ENCODE peak calls at places on chromosome 14, in six cellular contexts. F is IMR-90, T is ovary, S is keratinocyte, M is HL-60, R is esophagus squamous epithelium. Z is an unnamed sample.

GRCh38 chr14:92787554-92787953 is 6.6 kb upstream of the GOLGA5 start:
- DNase-seq in F (no peak), T (no peak), S (no peak), M (no peak), R (no peak), Z (no peak)

GRCh38 chr14:74610866-74611671 is 968 bp downstream of the LTBP2 start:
- DNase-seq in F (peak), T (no peak), S (no peak), M (no peak), R (no peak), Z (peak)

GRCh38 chr14:20812576-20812975 is 9.9 kb upstream of the RNASE1 start:
- DNase-seq in F (no peak), T (no peak), S (no peak), M (no peak), R (no peak), Z (no peak)

GRCh38 chr14:41875113-41875512 is 268.4 kb downstream of the LRFN5 start:
- DNase-seq in F (no peak), T (no peak), S (no peak), M (no peak), R (no peak), Z (no peak)

GRCh38 chr14:73761621-73762355 is 47.6 kb upstream of the PNMA1 start:
- DNase-seq in F (no peak), T (no peak), S (no peak), M (no peak), R (no peak), Z (no peak)

GRCh38 chr14:71187633-71188356 is 280.5 kb downstream of the PCNX1 start:
- DNase-seq in F (no peak), T (no peak), S (no peak), M (no peak), R (no peak), Z (no peak)

GRCh38 chr14:39488600-39488999 is 56.4 kb upstream of the FBXO33 start:
- DNase-seq in F (peak), T (no peak), S (no peak), M (no peak), R (no peak), Z (no peak)

GRCh38 chr14:52072266-52072780 is 3.5 kb upstream of the NID2 start:
- DNase-seq in F (no peak), T (no peak), S (no peak), M (no peak), R (no peak), Z (peak)

GRCh38 chr14:105199093-105199492 is 18.0 kb upstream of the NUDT14 start:
- DNase-seq in F (peak), T (no peak), S (no peak), M (no peak), R (no peak), Z (peak)

GRCh38 chr14:55805250-55805649 is 225.2 kb downstream of the KTN1 start:
- DNase-seq in F (no peak), T (no peak), S (no peak), M (no peak), R (no peak), Z (no peak)

GRCh38 chr14:102071283-102071998 is 15.4 kb downstream of the HSP90AA1 start:
- DNase-seq in F (peak), T (no peak), S (no peak), M (no peak), R (no peak), Z (peak)

GRCh38 chr14:36820111-36820709 is 158.6 kb downstream of the PAX9 start:
- DNase-seq in F (no peak), T (no peak), S (no peak), M (no peak), R (no peak), Z (no peak)

GRCh38 chr14:45531022-45531421 is 278.0 kb upstream of the MIS18BP1 start:
- DNase-seq in F (no peak), T (no peak), S (no peak), M (no peak), R (no peak), Z (no peak)

GRCh38 chr14:81402123-81402495 is 2.0 kb upstream of the STON2 start:
- DNase-seq in F (no peak), T (no peak), S (no peak), M (no peak), R (no peak), Z (peak)

GRCh38 chr14:73753887-73754880 is 40.0 kb upstream of the PNMA1 start:
- DNase-seq in F (no peak), T (no peak), S (no peak), M (peak), R (no peak), Z (no peak)

GRCh38 chr14:90061849-90062794 is at the start of gene KCNK13:
- DNase-seq in F (no peak), T (no peak), S (no peak), M (no peak), R (no peak), Z (no peak)

GRCh38 chr14:63204407-63205280 is at the start of gene RHOJ:
- DNase-seq in F (peak), T (peak), S (no peak), M (no peak), R (no peak), Z (peak)

GRCh38 chr14:75323571-75323970 is 44.9 kb downstream of the FOS start:
- DNase-seq in F (peak), T (no peak), S (no peak), M (no peak), R (no peak), Z (no peak)

GRCh38 chr14:85471744-85472143 is 58.2 kb upstream of the FLRT2 start:
- DNase-seq in F (peak), T (peak), S (peak), M (no peak), R (no peak), Z (peak)

GRCh38 chr14:96039633-96040311 is 610 bp downstream of the C14orf132 start:
- DNase-seq in F (peak), T (peak), S (no peak), M (no peak), R (no peak), Z (peak)
- TF ChIP-seq CTCF in F (peak), T (no peak), S (peak), M (no peak), R (no peak), Z (peak)

GRCh38 chr14:49598182-49598478 is 610 bp upstream of the LRR1 start:
- DNase-seq in F (no peak), T (no peak), S (no peak), M (no peak), R (no peak), Z (no peak)

GRCh38 chr14:49589387-49589786 is 3.2 kb upstream of the RPS29 start:
- DNase-seq in F (no peak), T (no peak), S (no peak), M (no peak), R (no peak), Z (no peak)

GRCh38 chr14:49598479-49599301 is at the start of gene LRR1:
- DNase-seq in F (peak), T (peak), S (no peak), M (peak), R (peak), Z (peak)

GRCh38 chr14:49593016-49593415 is 5.7 kb upstream of the LRR1 start:
- DNase-seq in F (peak), T (no peak), S (no peak), M (no peak), R (no peak), Z (peak)

DNA sequence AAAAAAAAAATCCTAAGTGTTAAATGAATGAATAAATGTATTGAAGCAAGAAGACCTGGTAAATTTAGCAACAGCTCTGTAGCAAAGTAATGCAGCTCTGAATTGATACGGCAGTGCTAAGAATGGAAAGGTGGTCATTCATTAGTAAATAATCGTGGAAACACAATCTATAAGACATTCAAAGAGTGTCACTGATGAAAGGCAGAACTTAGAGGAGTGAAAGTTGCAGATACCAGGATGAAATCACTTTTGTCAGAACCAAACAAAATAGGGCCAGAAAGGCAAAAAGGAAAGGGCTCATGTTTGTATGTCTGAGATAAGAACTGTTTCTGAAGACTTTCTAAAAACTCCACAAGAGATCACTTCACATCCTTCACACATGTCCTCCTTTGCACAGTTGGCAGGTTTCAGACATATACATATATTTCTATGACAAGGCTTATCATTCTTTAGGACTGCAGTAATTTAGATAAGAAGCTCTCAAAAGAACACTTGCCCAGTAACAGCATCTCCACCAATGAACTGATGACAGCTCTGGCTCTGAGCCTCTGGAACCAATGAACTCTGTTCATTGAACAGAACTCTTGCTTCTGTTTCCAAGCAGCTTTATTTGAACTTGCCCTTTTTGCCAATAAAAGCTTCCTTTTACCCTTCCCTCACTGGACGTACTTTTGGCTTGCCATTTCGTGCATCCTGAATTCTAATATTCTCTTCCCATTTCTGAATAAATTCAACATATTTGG is 4.2 kb upstream of the LRR1 start:
- DNase-seq in F (peak), T (no peak), S (no peak), M (no peak), R (no peak), Z (peak)
- H3K4me3 ChIP-seq in F (no peak), T (no peak), S (no peak), M (no peak), R (no peak), Z (no peak)

GRCh38 chr14:32939254-32940065 is 781 bp downstream of the NPAS3 start:
- DNase-seq in F (peak), T (peak), S (no peak), M (no peak), R (no peak), Z (peak)
- TF ChIP-seq CTCF in F (no peak), T (no peak), S (no peak), M (no peak), R (no peak), Z (no peak)

GRCh38 chr14:100827751-100828447 is 2.0 kb downstream of the MEG3 start:
- DNase-seq in F (peak), T (peak), S (no peak), M (no peak), R (no peak), Z (peak)

GRCh38 chr14:100830681-100831080 is 4.8 kb downstream of the MEG3 start:
- DNase-seq in F (no peak), T (no peak), S (no peak), M (no peak), R (no peak), Z (no peak)

GRCh38 chr14:100826371-100827139 is 637 bp downstream of the MEG3 start:
- DNase-seq in F (no peak), T (peak), S (no peak), M (no peak), R (no peak), Z (peak)

GRCh38 chr14:100827140-100827517 is 1.2 kb downstream of the MEG3 start:
- DNase-seq in F (peak), T (peak), S (no peak), M (no peak), R (no peak), Z (peak)

GRCh38 chr14:100828448-100828834 is 2.5 kb downstream of the MEG3 start:
- DNase-seq in F (no peak), T (peak), S (no peak), M (no peak), R (no peak), Z (no peak)
- H3K4me3 ChIP-seq in F (peak), T (no peak), S (no peak), M (no peak), R (no peak), Z (peak)

DNA sequence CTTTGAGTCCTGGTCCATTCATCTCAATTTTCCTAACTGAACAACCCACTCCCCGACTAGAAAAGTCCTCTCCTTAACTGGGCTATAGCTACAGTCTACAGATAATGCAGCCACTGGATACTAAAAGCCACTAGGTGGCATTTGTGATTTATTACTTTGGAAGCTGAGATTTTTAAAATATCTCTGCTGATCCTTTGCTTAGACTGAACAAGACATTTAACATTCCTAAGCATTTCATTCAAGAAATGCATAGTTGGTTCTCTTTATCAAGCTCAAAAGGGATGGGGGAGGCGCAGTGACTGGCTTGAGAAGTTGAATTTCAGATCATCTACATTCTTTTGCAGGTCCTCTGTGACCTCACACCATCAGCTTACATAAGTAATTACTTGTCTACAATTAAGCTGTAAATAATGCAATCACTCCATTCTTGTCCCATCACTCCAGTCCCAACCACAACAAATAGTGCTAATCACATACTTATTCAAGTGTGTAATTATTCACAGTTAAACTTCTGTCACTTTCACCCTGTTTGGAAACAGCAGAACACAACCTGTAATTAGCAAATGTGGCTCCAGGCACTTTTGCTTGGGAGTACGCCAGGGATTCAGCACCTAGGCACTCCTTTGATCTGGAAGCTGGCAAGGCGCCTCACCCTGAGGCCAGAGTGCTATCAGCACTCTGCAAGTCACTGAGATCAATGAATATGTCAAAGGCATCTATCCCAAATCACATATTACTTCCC is 203.5 kb downstream of the NOVA1 start:
- DNase-seq in F (peak), T (no peak), S (no peak), M (no peak), R (no peak), Z (peak)
- TF ChIP-seq CTCF in F (peak), T (no peak), S (no peak), M (no peak), R (peak), Z (peak)

GRCh38 chr14:33946679-33947078 is 4.2 kb downstream of the EGLN3 start:
- DNase-seq in F (no peak), T (no peak), S (no peak), M (no peak), R (no peak), Z (no peak)
- H3K4me3 ChIP-seq in F (no peak), T (no peak), S (no peak), M (no peak), R (peak), Z (no peak)

DNA sequence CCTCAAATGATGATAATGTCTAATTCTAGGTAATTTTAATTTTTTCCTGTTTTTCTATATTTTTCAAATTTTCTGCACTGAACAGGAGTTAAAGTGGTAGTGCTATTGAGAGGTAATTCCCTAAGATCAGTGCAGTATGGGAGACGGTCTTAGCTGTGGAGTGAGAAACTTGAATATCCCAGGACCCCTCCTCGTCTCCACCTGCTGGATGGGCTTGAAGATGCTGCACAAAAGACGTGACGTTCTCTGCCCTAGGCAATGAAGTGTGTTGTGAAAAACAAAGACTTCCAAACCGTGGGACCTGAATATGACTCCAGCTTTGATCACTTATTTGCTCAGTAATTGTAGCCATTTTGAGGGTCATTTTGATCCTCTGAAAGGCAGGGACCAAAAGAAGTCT is 298.1 kb downstream of the VRK1 start:
- DNase-seq in F (no peak), T (no peak), S (no peak), M (no peak), R (no peak), Z (no peak)
- TF ChIP-seq CTCF in F (no peak), T (no peak), S (no peak), M (no peak), R (no peak), Z (no peak)

DNA sequence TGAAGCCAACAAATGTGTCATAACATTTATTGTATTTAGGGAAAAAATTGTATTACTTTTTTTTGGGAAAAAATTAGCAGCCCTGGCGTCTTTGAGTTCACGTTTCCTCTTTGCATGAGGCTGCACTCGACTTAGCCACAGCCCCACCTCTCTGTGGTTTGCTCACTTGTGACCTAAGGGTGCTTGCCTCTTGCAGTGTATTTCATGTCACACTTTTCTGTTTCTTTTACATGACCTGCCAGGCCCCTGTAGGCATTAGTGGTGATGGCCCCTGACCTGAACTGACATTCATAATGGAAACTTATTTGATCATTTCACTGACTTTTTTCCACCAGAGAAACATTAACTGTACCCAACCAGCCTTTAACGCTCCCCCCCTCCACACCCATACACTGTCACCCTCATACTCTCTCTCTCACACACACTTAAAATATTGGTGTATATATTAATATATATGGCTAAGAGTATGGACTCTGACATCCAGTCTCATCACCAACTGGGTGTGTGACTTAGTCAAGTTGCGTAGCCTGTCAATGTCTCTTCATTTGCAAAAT is 122.9 kb downstream of the PRKCH start:
- DNase-seq in F (no peak), T (no peak), S (no peak), M (peak), R (no peak), Z (no peak)
- H3K4me3 ChIP-seq in F (no peak), T (no peak), S (no peak), M (no peak), R (no peak), Z (no peak)